ENCODE peak calls at places on chromosomes 4 and X, in five cellular contexts. P is body of pancreas, W is uterus, X is thyroid gland, S is A549. C is an unnamed sample.

GRCh38 chrX:75582511-75582910 is 59.7 kb upstream of the ZDHHC15 start:
- DNase-seq in W (no peak), S (no peak), X (no peak), P (no peak), C (no peak)

GRCh38 chr4:53906786-53907185 is 157.6 kb downstream of the CHIC2 start:
- DNase-seq in P (no peak), X (no peak), S (no peak), W (no peak), C (no peak)

GRCh38 chr4:41318839-41319530 is 62.3 kb downstream of the UCHL1 start:
- DNase-seq in X (no peak), W (no peak), S (peak), P (no peak), C (no peak)

GRCh38 chrX:83771664-83772063 is 89.3 kb upstream of the CYLC1 start:
- DNase-seq in X (no peak), S (no peak), P (no peak), W (no peak), C (peak)

GRCh38 chrX:143788265-143788664 is 67.7 kb upstream of the SPANXN2 start:
- DNase-seq in P (no peak), W (no peak), S (peak), X (no peak), C (peak)

GRCh38 chrX:40007136-40007535 is 90.6 kb downstream of the BCOR start:
- DNase-seq in P (no peak), X (no peak), S (no peak), W (no peak), C (no peak)

GRCh38 chrX:120365320-120365719 is 3.4 kb downstream of the ATP1B4 start:
- DNase-seq in W (no peak), X (peak), S (peak), P (peak), C (peak)

GRCh38 chrX:53223068-53223693 is 1.8 kb downstream of the KDM5C start:
- DNase-seq in X (no peak), W (no peak), S (peak), P (no peak), C (peak)

GRCh38 chrX:81120936-81121351 is 80.8 kb downstream of the HMGN5 start:
- DNase-seq in S (peak), W (peak), X (peak), P (peak), C (peak)

GRCh38 chr4:80231180-80231579 is 33.9 kb downstream of the PRDM8 start:
- DNase-seq in S (no peak), P (no peak), X (no peak), W (no peak), C (no peak)

DNA sequence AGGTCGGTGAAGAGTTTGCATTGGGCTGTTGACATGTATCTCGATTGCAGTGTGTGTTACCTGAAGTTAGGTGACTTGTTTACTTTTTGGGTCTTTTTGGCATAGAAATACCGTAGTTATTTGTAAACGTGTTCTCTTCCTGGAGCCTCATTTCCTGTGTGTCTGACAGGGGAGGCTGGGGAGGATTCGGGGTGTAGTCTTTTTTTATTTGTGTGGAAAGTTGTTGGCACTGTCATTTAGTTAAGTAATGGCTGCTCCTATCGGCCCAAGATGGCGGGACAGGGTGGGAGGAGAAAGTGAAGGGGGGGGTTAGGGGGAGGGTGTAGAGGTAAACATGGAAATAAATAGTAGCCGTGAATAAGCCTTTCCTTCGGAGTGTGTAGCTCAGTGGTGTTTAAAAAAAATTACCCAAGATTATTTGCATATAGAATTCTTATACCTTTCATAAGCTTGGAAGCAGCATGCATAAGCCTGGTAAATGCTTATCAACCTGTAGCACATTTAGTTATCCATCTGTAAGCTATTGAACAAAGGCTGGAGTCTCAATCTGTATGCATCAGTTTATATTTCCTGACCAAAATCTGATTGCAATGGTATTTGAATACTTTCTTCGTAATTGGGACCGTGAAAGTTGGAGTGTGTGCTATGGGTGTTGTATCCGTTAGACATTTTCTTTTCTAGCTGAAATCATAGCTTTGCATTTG is 1.6 kb downstream of the KDM6A start:
- DNase-seq in P (peak), X (no peak), W (peak), S (peak), C (peak)
- TF ChIP-seq POLR2A in P (no peak), X (no peak), W (no peak), S (no peak), C (no peak)

GRCh38 chr4:87985887-87986200 is 10.3 kb downstream of the SPP1 start:
- DNase-seq in P (no peak), S (no peak), X (no peak), W (no peak), C (no peak)
- H3K4me3 ChIP-seq in P (no peak), S (no peak), X (no peak), W (no peak), C (no peak)

GRCh38 chrX:102651242-102651967 is at the start of gene GPRASP1:
- DNase-seq in X (peak), S (no peak), W (peak), P (peak), C (peak)
- TF ChIP-seq POLR2A in X (peak), S (no peak), W (peak), P (no peak), C (no peak)

GRCh38 chrX:104255465-104255864 is 732 bp upstream of the ESX1 start:
- DNase-seq in X (no peak), P (no peak), W (no peak), S (no peak), C (no peak)

GRCh38 chrX:104253567-104254441 is 929 bp downstream of the ESX1 start:
- DNase-seq in X (no peak), P (no peak), W (no peak), S (peak), C (peak)

GRCh38 chrX:104250470-104250869 is 4.3 kb downstream of the ESX1 start:
- DNase-seq in S (no peak), X (no peak), P (no peak), W (no peak), C (no peak)

DNA sequence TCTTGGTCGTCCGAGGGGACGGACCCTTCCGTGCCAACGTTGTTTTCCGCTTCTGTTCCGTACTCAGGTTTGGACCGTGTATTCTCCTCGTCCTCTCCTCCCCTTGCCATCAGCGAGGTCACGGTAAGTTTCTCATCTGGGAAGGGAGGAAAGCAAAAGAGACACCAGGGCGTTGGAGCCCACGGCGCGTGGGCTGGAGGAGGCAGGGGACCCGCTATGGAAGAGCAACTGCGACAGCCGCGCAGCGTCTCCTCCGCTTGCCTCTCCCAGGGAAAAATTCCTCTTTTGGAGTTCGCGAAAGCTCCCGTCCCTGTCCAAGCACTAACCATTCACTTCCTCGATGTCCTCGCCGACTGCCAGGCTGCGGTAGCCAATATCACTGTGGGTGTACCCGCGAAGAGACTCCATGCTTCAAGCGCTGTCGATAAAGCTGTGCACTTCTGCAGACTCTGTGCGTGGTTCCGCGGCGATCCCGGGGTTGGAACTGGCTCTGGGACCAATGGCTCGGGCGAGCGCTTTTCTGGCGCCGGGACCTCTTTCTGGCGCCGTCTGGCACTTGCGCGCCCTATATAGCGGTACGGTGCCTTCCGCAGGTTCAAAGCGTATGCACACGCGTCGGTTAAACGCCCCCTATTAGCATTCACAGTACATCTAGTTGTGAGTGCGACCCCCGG is at the start of gene ESX1:
- DNase-seq in S (peak), P (no peak), W (no peak), X (no peak), C (peak)
- H3K4me3 ChIP-seq in S (peak), P (no peak), W (no peak), X (no peak), C (peak)

GRCh38 chr4:89682808-89683207 is 154.2 kb downstream of the SNCA start:
- DNase-seq in P (no peak), W (no peak), X (no peak), S (no peak), C (no peak)
- TF ChIP-seq POLR2A in P (no peak), W (no peak), X (no peak), S (no peak), C (no peak)

DNA sequence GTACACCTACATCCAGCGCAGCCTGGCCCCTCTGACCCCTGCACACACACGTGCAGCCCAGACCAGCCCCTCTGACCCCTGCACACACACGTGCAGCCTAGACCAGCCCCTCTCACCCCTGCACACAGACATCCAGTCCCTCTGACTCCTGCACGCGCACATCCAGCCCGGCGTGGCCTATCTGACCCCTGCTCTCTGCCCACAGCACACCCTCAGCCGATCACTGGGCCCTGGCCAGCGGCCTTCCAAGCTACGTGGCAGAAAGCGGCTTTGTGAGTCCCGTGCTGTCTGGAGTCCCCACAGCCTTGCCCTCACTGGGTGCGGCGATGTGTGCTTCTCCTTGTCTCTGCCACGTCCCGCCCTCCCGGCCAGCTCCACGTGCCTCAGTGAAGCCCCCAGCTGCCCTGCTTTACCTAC is 18.3 kb downstream of the ATP5ME start:
- DNase-seq in P (no peak), S (no peak), W (no peak), X (no peak), C (no peak)
- H3K4me3 ChIP-seq in P (no peak), S (no peak), W (no peak), X (no peak), C (no peak)

GRCh38 chrX:24025741-24026402 is 1.1 kb downstream of the KLHL15 start:
- DNase-seq in W (peak), P (peak), S (peak), X (peak), C (no peak)
- TF ChIP-seq POLR2A in W (no peak), P (peak), S (no peak), X (peak), C (no peak)

C was measured in testis.